ENCODE peak calls at places on chromosome 2, in eight cellular contexts. One of them, this sample, is unnamed.

GRCh38 chr2:94985636-94986035 is 39.9 kb upstream of the MAL start:
- DNase-seq in progenitor cell of endocrine pancreas: no peak
- DNase-seq in lower lobe of right lung: no peak
- DNase-seq in foreskin fibroblast: no peak
- DNase-seq in neural crest cell: no peak
- DNase-seq in type B pancreatic cell: no peak
- DNase-seq in transverse colon: no peak
- DNase-seq in cardiac muscle cell: no peak
- DNase-seq in this sample: no peak

GRCh38 chr2:150689600-150689999 is 202.1 kb upstream of the RND3 start:
- DNase-seq in progenitor cell of endocrine pancreas: no peak
- DNase-seq in lower lobe of right lung: no peak
- DNase-seq in foreskin fibroblast: peak; percentile 34
- DNase-seq in neural crest cell: no peak
- DNase-seq in type B pancreatic cell: no peak
- DNase-seq in transverse colon: no peak
- DNase-seq in cardiac muscle cell: peak; percentile 74
- DNase-seq in this sample: no peak

GRCh38 chr2:29232041-29232440 is 116.8 kb downstream of the CLIP4 start:
- DNase-seq in progenitor cell of endocrine pancreas: no peak
- DNase-seq in lower lobe of right lung: no peak
- DNase-seq in foreskin fibroblast: no peak
- DNase-seq in neural crest cell: no peak
- DNase-seq in type B pancreatic cell: no peak
- DNase-seq in transverse colon: no peak
- DNase-seq in cardiac muscle cell: no peak
- DNase-seq in this sample: no peak

GRCh38 chr2:18077724-18078123 is 199.3 kb downstream of the KCNS3 start:
- DNase-seq in progenitor cell of endocrine pancreas: no peak
- DNase-seq in lower lobe of right lung: no peak
- DNase-seq in foreskin fibroblast: peak; percentile 76
- DNase-seq in neural crest cell: no peak
- DNase-seq in type B pancreatic cell: no peak
- DNase-seq in transverse colon: no peak
- DNase-seq in cardiac muscle cell: peak; percentile 20
- DNase-seq in this sample: no peak

GRCh38 chr2:127674241-127675209 is 805 bp downstream of the LIMS2 start:
- DNase-seq in progenitor cell of endocrine pancreas: no peak
- DNase-seq in lower lobe of right lung: no peak
- DNase-seq in foreskin fibroblast: peak; percentile 35
- DNase-seq in neural crest cell: no peak
- DNase-seq in type B pancreatic cell: no peak
- DNase-seq in transverse colon: no peak
- DNase-seq in cardiac muscle cell: no peak
- DNase-seq in this sample: peak; percentile 79

GRCh38 chr2:176395273-176395854 is 126.1 kb downstream of the MTX2 start:
- DNase-seq in progenitor cell of endocrine pancreas: no peak
- DNase-seq in lower lobe of right lung: no peak
- DNase-seq in foreskin fibroblast: no peak
- DNase-seq in neural crest cell: no peak
- DNase-seq in type B pancreatic cell: no peak
- DNase-seq in transverse colon: no peak
- DNase-seq in cardiac muscle cell: no peak
- DNase-seq in this sample: no peak

GRCh38 chr2:229270551-229271410 is at the start of gene PID1:
- DNase-seq in progenitor cell of endocrine pancreas: peak; percentile 14
- DNase-seq in lower lobe of right lung: peak; percentile 60
- DNase-seq in foreskin fibroblast: peak; percentile 87
- DNase-seq in neural crest cell: peak; percentile 9
- DNase-seq in type B pancreatic cell: peak; percentile 66
- DNase-seq in transverse colon: peak; percentile 37
- DNase-seq in cardiac muscle cell: peak; percentile 73
- DNase-seq in this sample: no peak

GRCh38 chr2:151289972-151290335 is 486 bp upstream of the NMI start:
- DNase-seq in progenitor cell of endocrine pancreas: no peak
- DNase-seq in lower lobe of right lung: no peak
- DNase-seq in foreskin fibroblast: peak; percentile 81
- DNase-seq in neural crest cell: no peak
- DNase-seq in type B pancreatic cell: no peak
- DNase-seq in transverse colon: peak; percentile 31
- DNase-seq in cardiac muscle cell: peak; percentile 58
- DNase-seq in this sample: no peak

GRCh38 chr2:178152033-178152432 is 39.8 kb downstream of the RBM45 start:
- DNase-seq in progenitor cell of endocrine pancreas: no peak
- DNase-seq in lower lobe of right lung: no peak
- DNase-seq in foreskin fibroblast: no peak
- DNase-seq in neural crest cell: no peak
- DNase-seq in type B pancreatic cell: no peak
- DNase-seq in transverse colon: no peak
- DNase-seq in cardiac muscle cell: peak; percentile 15
- DNase-seq in this sample: no peak

GRCh38 chr2:210537021-210537650 is 19.3 kb upstream of the CPS1 start:
- DNase-seq in progenitor cell of endocrine pancreas: no peak
- DNase-seq in lower lobe of right lung: no peak
- DNase-seq in foreskin fibroblast: no peak
- DNase-seq in neural crest cell: no peak
- DNase-seq in type B pancreatic cell: no peak
- DNase-seq in transverse colon: no peak
- DNase-seq in cardiac muscle cell: no peak
- DNase-seq in this sample: no peak

GRCh38 chr2:84495539-84496146 is 20.7 kb upstream of the DNAH6 start:
- DNase-seq in progenitor cell of endocrine pancreas: no peak
- DNase-seq in lower lobe of right lung: no peak
- DNase-seq in foreskin fibroblast: peak; percentile 81
- DNase-seq in neural crest cell: peak; percentile 10
- DNase-seq in type B pancreatic cell: no peak
- DNase-seq in transverse colon: no peak
- DNase-seq in cardiac muscle cell: peak; percentile 85
- DNase-seq in this sample: peak; percentile 51

GRCh38 chr2:237665713-237666143 is 38.3 kb downstream of the LRRFIP1 start:
- DNase-seq in progenitor cell of endocrine pancreas: no peak
- DNase-seq in lower lobe of right lung: no peak
- DNase-seq in foreskin fibroblast: no peak
- DNase-seq in neural crest cell: no peak
- DNase-seq in type B pancreatic cell: no peak
- DNase-seq in transverse colon: no peak
- DNase-seq in cardiac muscle cell: no peak
- DNase-seq in this sample: peak; percentile 45

GRCh38 chr2:138125306-138125900 is 161.1 kb downstream of the HNMT start:
- DNase-seq in progenitor cell of endocrine pancreas: no peak
- DNase-seq in lower lobe of right lung: no peak
- DNase-seq in foreskin fibroblast: no peak
- DNase-seq in neural crest cell: no peak
- DNase-seq in type B pancreatic cell: no peak
- DNase-seq in transverse colon: no peak
- DNase-seq in cardiac muscle cell: no peak
- DNase-seq in this sample: no peak

GRCh38 chr2:37666772-37667171 is 4.7 kb downstream of the CDC42EP3 start:
- DNase-seq in progenitor cell of endocrine pancreas: no peak
- DNase-seq in lower lobe of right lung: no peak
- DNase-seq in foreskin fibroblast: no peak
- DNase-seq in neural crest cell: no peak
- DNase-seq in type B pancreatic cell: no peak
- DNase-seq in transverse colon: no peak
- DNase-seq in cardiac muscle cell: no peak
- DNase-seq in this sample: no peak

GRCh38 chr2:139230881-139231280 is 450.7 kb upstream of the NXPH2 start:
- DNase-seq in progenitor cell of endocrine pancreas: no peak
- DNase-seq in lower lobe of right lung: no peak
- DNase-seq in foreskin fibroblast: no peak
- DNase-seq in neural crest cell: no peak
- DNase-seq in type B pancreatic cell: no peak
- DNase-seq in transverse colon: no peak
- DNase-seq in cardiac muscle cell: no peak
- DNase-seq in this sample: no peak

GRCh38 chr2:54665436-54665856 is 58.0 kb upstream of the EML6 start:
- DNase-seq in progenitor cell of endocrine pancreas: no peak
- DNase-seq in lower lobe of right lung: no peak
- DNase-seq in foreskin fibroblast: peak; percentile 78
- DNase-seq in neural crest cell: peak; percentile 47
- DNase-seq in type B pancreatic cell: no peak
- DNase-seq in transverse colon: peak; percentile 62
- DNase-seq in cardiac muscle cell: peak; percentile 69
- DNase-seq in this sample: peak; percentile 41

GRCh38 chr2:47218066-47218581 is 63.0 kb upstream of the STPG4 start:
- DNase-seq in progenitor cell of endocrine pancreas: no peak
- DNase-seq in lower lobe of right lung: peak; percentile 61
- DNase-seq in foreskin fibroblast: no peak
- DNase-seq in neural crest cell: no peak
- DNase-seq in type B pancreatic cell: no peak
- DNase-seq in transverse colon: peak; percentile 79
- DNase-seq in cardiac muscle cell: no peak
- DNase-seq in this sample: no peak

GRCh38 chr2:192887296-192887695 is 692.6 kb upstream of the TMEFF2 start:
- DNase-seq in progenitor cell of endocrine pancreas: no peak
- DNase-seq in lower lobe of right lung: no peak
- DNase-seq in foreskin fibroblast: no peak
- DNase-seq in neural crest cell: no peak
- DNase-seq in type B pancreatic cell: no peak
- DNase-seq in transverse colon: no peak
- DNase-seq in cardiac muscle cell: no peak
- DNase-seq in this sample: no peak

GRCh38 chr2:204024906-204025475 is 88.4 kb downstream of the ICOS start:
- DNase-seq in progenitor cell of endocrine pancreas: no peak
- DNase-seq in lower lobe of right lung: no peak
- DNase-seq in foreskin fibroblast: no peak
- DNase-seq in neural crest cell: no peak
- DNase-seq in type B pancreatic cell: no peak
- DNase-seq in transverse colon: no peak
- DNase-seq in cardiac muscle cell: no peak
- DNase-seq in this sample: no peak

GRCh38 chr2:20050712-20051517 is 513 bp downstream of the LAPTM4A start:
- DNase-seq in progenitor cell of endocrine pancreas: peak; percentile 24
- DNase-seq in lower lobe of right lung: peak; percentile 52
- DNase-seq in foreskin fibroblast: peak; percentile 82
- DNase-seq in neural crest cell: peak; percentile 38
- DNase-seq in type B pancreatic cell: no peak
- DNase-seq in transverse colon: peak; percentile 63
- DNase-seq in cardiac muscle cell: peak; percentile 68
- DNase-seq in this sample: peak; percentile 51

GRCh38 chr2:40317756-40318155 is 134.1 kb downstream of the SLC8A1 start:
- DNase-seq in progenitor cell of endocrine pancreas: no peak
- DNase-seq in lower lobe of right lung: no peak
- DNase-seq in foreskin fibroblast: peak; percentile 25
- DNase-seq in neural crest cell: no peak
- DNase-seq in type B pancreatic cell: no peak
- DNase-seq in transverse colon: no peak
- DNase-seq in cardiac muscle cell: no peak
- DNase-seq in this sample: no peak

GRCh38 chr2:79982445-79982844 is 322.1 kb downstream of the LRRTM1 start:
- DNase-seq in progenitor cell of endocrine pancreas: no peak
- DNase-seq in lower lobe of right lung: no peak
- DNase-seq in foreskin fibroblast: no peak
- DNase-seq in neural crest cell: peak; percentile 11
- DNase-seq in type B pancreatic cell: no peak
- DNase-seq in transverse colon: peak; percentile 67
- DNase-seq in cardiac muscle cell: no peak
- DNase-seq in this sample: peak; percentile 8
- TF ChIP-seq CTCF in progenitor cell of endocrine pancreas: peak; percentile 47
- TF ChIP-seq CTCF in lower lobe of right lung: peak; percentile 18
- TF ChIP-seq CTCF in foreskin fibroblast: peak; percentile 37
- TF ChIP-seq CTCF in neural crest cell: peak; percentile 59
- TF ChIP-seq CTCF in type B pancreatic cell: peak; percentile 68
- TF ChIP-seq CTCF in transverse colon: peak; percentile 47
- TF ChIP-seq CTCF in cardiac muscle cell: peak; percentile 3
- TF ChIP-seq CTCF in this sample: peak; percentile 23

GRCh38 chr2:3269425-3270094 is 108.1 kb downstream of the EIPR1 start:
- DNase-seq in progenitor cell of endocrine pancreas: no peak
- DNase-seq in lower lobe of right lung: no peak
- DNase-seq in foreskin fibroblast: no peak
- DNase-seq in neural crest cell: no peak
- DNase-seq in type B pancreatic cell: no peak
- DNase-seq in transverse colon: no peak
- DNase-seq in cardiac muscle cell: no peak
- DNase-seq in this sample: no peak
- TF ChIP-seq CTCF in progenitor cell of endocrine pancreas: no peak
- TF ChIP-seq CTCF in lower lobe of right lung: no peak
- TF ChIP-seq CTCF in foreskin fibroblast: no peak
- TF ChIP-seq CTCF in neural crest cell: no peak
- TF ChIP-seq CTCF in type B pancreatic cell: no peak
- TF ChIP-seq CTCF in transverse colon: no peak
- TF ChIP-seq CTCF in cardiac muscle cell: no peak
- TF ChIP-seq CTCF in this sample: no peak

GRCh38 chr2:105454801-105455485 is 56.1 kb upstream of the FHL2 start:
- DNase-seq in progenitor cell of endocrine pancreas: no peak
- DNase-seq in lower lobe of right lung: peak; percentile 50
- DNase-seq in foreskin fibroblast: peak; percentile 93
- DNase-seq in neural crest cell: no peak
- DNase-seq in type B pancreatic cell: no peak
- DNase-seq in transverse colon: peak; percentile 51
- DNase-seq in cardiac muscle cell: peak; percentile 77
- DNase-seq in this sample: no peak
- TF ChIP-seq CTCF in progenitor cell of endocrine pancreas: peak; percentile 29
- TF ChIP-seq CTCF in lower lobe of right lung: peak; percentile 7
- TF ChIP-seq CTCF in foreskin fibroblast: peak; percentile 51
- TF ChIP-seq CTCF in neural crest cell: peak; percentile 40
- TF ChIP-seq CTCF in type B pancreatic cell: peak; percentile 47
- TF ChIP-seq CTCF in transverse colon: peak; percentile 19
- TF ChIP-seq CTCF in cardiac muscle cell: peak; percentile 64
- TF ChIP-seq CTCF in this sample: no peak

GRCh38 chr2:61898810-61899209 is 6.7 kb upstream of the COMMD1 start:
- DNase-seq in progenitor cell of endocrine pancreas: no peak
- DNase-seq in lower lobe of right lung: no peak
- DNase-seq in foreskin fibroblast: peak; percentile 48
- DNase-seq in neural crest cell: no peak
- DNase-seq in type B pancreatic cell: no peak
- DNase-seq in transverse colon: no peak
- DNase-seq in cardiac muscle cell: peak; percentile 36
- DNase-seq in this sample: no peak
- TF ChIP-seq CTCF in progenitor cell of endocrine pancreas: peak; percentile 43
- TF ChIP-seq CTCF in lower lobe of right lung: no peak
- TF ChIP-seq CTCF in foreskin fibroblast: peak; percentile 37
- TF ChIP-seq CTCF in neural crest cell: peak; percentile 51
- TF ChIP-seq CTCF in type B pancreatic cell: peak; percentile 59
- TF ChIP-seq CTCF in transverse colon: no peak
- TF ChIP-seq CTCF in cardiac muscle cell: peak; percentile 48
- TF ChIP-seq CTCF in this sample: peak; percentile 23

GRCh38 chr2:25845843-25846505 is 32.3 kb downstream of the ASXL2 start:
- DNase-seq in progenitor cell of endocrine pancreas: no peak
- DNase-seq in lower lobe of right lung: no peak
- DNase-seq in foreskin fibroblast: peak; percentile 26
- DNase-seq in neural crest cell: no peak
- DNase-seq in type B pancreatic cell: no peak
- DNase-seq in transverse colon: no peak
- DNase-seq in cardiac muscle cell: peak; percentile 51
- DNase-seq in this sample: no peak
- TF ChIP-seq CTCF in progenitor cell of endocrine pancreas: no peak
- TF ChIP-seq CTCF in lower lobe of right lung: no peak
- TF ChIP-seq CTCF in foreskin fibroblast: no peak
- TF ChIP-seq CTCF in neural crest cell: no peak
- TF ChIP-seq CTCF in type B pancreatic cell: no peak
- TF ChIP-seq CTCF in transverse colon: no peak
- TF ChIP-seq CTCF in cardiac muscle cell: no peak
- TF ChIP-seq CTCF in this sample: no peak

GRCh38 chr2:27723372-27724144 is 48.0 kb upstream of the MRPL33 start:
- DNase-seq in progenitor cell of endocrine pancreas: peak; percentile 56
- DNase-seq in lower lobe of right lung: peak; percentile 61
- DNase-seq in foreskin fibroblast: peak; percentile 86
- DNase-seq in neural crest cell: peak; percentile 65
- DNase-seq in type B pancreatic cell: no peak
- DNase-seq in transverse colon: peak; percentile 70
- DNase-seq in cardiac muscle cell: peak; percentile 85
- DNase-seq in this sample: peak; percentile 65
- TF ChIP-seq CTCF in progenitor cell of endocrine pancreas: peak; percentile 83
- TF ChIP-seq CTCF in lower lobe of right lung: peak; percentile 85
- TF ChIP-seq CTCF in foreskin fibroblast: peak; percentile 89
- TF ChIP-seq CTCF in neural crest cell: peak; percentile 82
- TF ChIP-seq CTCF in type B pancreatic cell: peak; percentile 84
- TF ChIP-seq CTCF in transverse colon: peak; percentile 85
- TF ChIP-seq CTCF in cardiac muscle cell: peak; percentile 90
- TF ChIP-seq CTCF in this sample: peak; percentile 52

This sample was measured in GM20000.